ENCODE peak calls at places on chromosomes 7 and 10, in five cellular contexts. B, X, D, C and E are unnamed samples.

GRCh38 chr7:65438593-65438992 is 64.9 kb downstream of the ZNF92 start:
- DNase-seq in B (peak), X (no peak), D (no peak), C (no peak), E (no peak)

GRCh38 chr10:95580140-95580539 is 19.0 kb upstream of the SORBS1 start:
- DNase-seq in B (no peak), X (no peak), D (no peak), C (no peak), E (no peak)

GRCh38 chr7:106421181-106421762 is 136.5 kb upstream of the NAMPT start:
- DNase-seq in B (peak), X (peak), D (peak), C (no peak), E (no peak)

GRCh38 chr7:7226407-7226806 is 44.1 kb downstream of the C1GALT1 start:
- DNase-seq in B (no peak), X (no peak), D (no peak), C (no peak), E (no peak)

GRCh38 chr10:96276831-96277230 is 5.5 kb upstream of the BLNK start:
- DNase-seq in B (no peak), X (no peak), D (no peak), C (no peak), E (no peak)

GRCh38 chr7:98423043-98423442 is 22.2 kb upstream of the BAIAP2L1 start:
- DNase-seq in B (no peak), X (no peak), D (no peak), C (peak), E (no peak)

GRCh38 chr7:7918736-7919448 is 49.7 kb upstream of the GLCCI1 start:
- DNase-seq in B (no peak), X (no peak), D (no peak), C (no peak), E (no peak)

GRCh38 chr7:44497151-44498013 is 6.9 kb upstream of the NUDCD3 start:
- DNase-seq in B (no peak), X (no peak), D (no peak), C (no peak), E (no peak)

GRCh38 chr7:142383826-142384507 is 126.1 kb upstream of the PRSS58 start:
- DNase-seq in B (no peak), X (no peak), D (no peak), C (no peak), E (peak)

GRCh38 chr10:49350138-49350537 is 45.8 kb downstream of the DRGX start:
- DNase-seq in B (no peak), X (no peak), D (no peak), C (no peak), E (no peak)

GRCh38 chr7:64618785-64619456 is 47.0 kb upstream of the ZNF107 start:
- DNase-seq in B (peak), X (no peak), D (peak), C (peak), E (no peak)

GRCh38 chr7:80587538-80587937 is 50.9 kb upstream of the CD36 start:
- DNase-seq in B (no peak), X (no peak), D (no peak), C (no peak), E (no peak)